ENCODE peak calls at places on chromosomes 16 and 17, in four cellular contexts. One of them, this sample, is unnamed.

GRCh38 chr16:3112058-3112880 is at the start of gene ZNF205:
- DNase-seq in HepG2: peak
- DNase-seq in GM12878: no peak
- DNase-seq in K562: peak
- DNase-seq in this sample: peak

GRCh38 chr16:5639531-5639930 is 541.9 kb upstream of the EEF2KMT start:
- DNase-seq in HepG2: no peak
- DNase-seq in GM12878: no peak
- DNase-seq in K562: no peak
- DNase-seq in this sample: no peak

GRCh38 chr17:67657596-67657995 is 60.1 kb upstream of the NOL11 start:
- DNase-seq in HepG2: no peak
- DNase-seq in GM12878: no peak
- DNase-seq in K562: no peak
- DNase-seq in this sample: no peak

GRCh38 chr17:44198721-44199552 is 747 bp downstream of the ATXN7L3 start:
- DNase-seq in HepG2: no peak
- DNase-seq in GM12878: no peak
- DNase-seq in K562: peak
- DNase-seq in this sample: no peak

GRCh38 chr16:56603589-56603988 is 4.8 kb upstream of the MT2A start:
- DNase-seq in HepG2: peak
- DNase-seq in GM12878: no peak
- DNase-seq in K562: peak
- DNase-seq in this sample: no peak

GRCh38 chr16:47787695-47788094 is 326.6 kb downstream of the PHKB start:
- DNase-seq in HepG2: no peak
- DNase-seq in GM12878: no peak
- DNase-seq in K562: peak
- DNase-seq in this sample: no peak

GRCh38 chr17:67615011-67615561 is 102.7 kb upstream of the NOL11 start:
- DNase-seq in HepG2: no peak
- DNase-seq in GM12878: no peak
- DNase-seq in K562: no peak
- DNase-seq in this sample: no peak

GRCh38 chr17:774320-774584 is 7.8 kb downstream of the GLOD4 start:
- DNase-seq in HepG2: no peak
- DNase-seq in GM12878: no peak
- DNase-seq in K562: no peak
- DNase-seq in this sample: no peak

GRCh38 chr17:15377608-15378007 is 36.2 kb upstream of the TEKT3 start:
- DNase-seq in HepG2: peak
- DNase-seq in GM12878: no peak
- DNase-seq in K562: no peak
- DNase-seq in this sample: no peak

GRCh38 chr16:31453255-31454204 is 5.8 kb upstream of the ARMC5 start:
- DNase-seq in HepG2: peak
- DNase-seq in GM12878: no peak
- DNase-seq in K562: peak
- DNase-seq in this sample: no peak

GRCh38 chr17:67995568-67996191 is 589 bp downstream of the C17orf58 start:
- DNase-seq in HepG2: no peak
- DNase-seq in GM12878: no peak
- DNase-seq in K562: no peak
- DNase-seq in this sample: peak

DNA sequence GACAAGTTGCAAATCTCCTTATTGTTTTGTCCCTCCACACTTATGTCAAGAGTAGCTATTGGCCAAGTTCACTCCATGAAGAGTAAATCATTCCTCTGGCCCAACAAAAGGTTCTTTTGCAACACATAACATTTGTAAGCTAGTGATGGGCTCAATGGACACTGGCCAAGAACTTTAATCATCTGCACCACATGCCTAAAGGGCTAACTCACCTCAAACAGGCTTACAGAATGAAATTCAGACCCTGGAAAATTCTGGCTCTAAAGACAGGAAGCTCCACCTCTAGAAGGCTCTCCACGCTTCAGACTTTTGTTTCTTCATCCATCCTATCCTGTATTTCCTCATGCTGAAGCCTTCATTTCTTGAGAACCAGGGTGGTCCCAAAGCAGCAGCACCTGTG is 10.9 kb upstream of the ANKFN1 start:
- DNase-seq in HepG2: no peak
- DNase-seq in GM12878: no peak
- DNase-seq in K562: no peak
- DNase-seq in this sample: no peak
- TF ChIP-seq ZNF274 in HepG2: no peak
- TF ChIP-seq ZNF274 in GM12878: no peak
- TF ChIP-seq ZNF274 in K562: no peak
- TF ChIP-seq ZNF274 in this sample: no peak

GRCh38 chr17:38742431-38743308 is 5.5 kb downstream of the PCGF2 start:
- DNase-seq in HepG2: peak
- DNase-seq in GM12878: no peak
- DNase-seq in K562: no peak
- DNase-seq in this sample: no peak

GRCh38 chr17:38745545-38745944 is 2.6 kb downstream of the PCGF2 start:
- DNase-seq in HepG2: peak
- DNase-seq in GM12878: no peak
- DNase-seq in K562: peak
- DNase-seq in this sample: no peak

GRCh38 chr17:38741443-38741842 is 6.7 kb downstream of the PCGF2 start:
- DNase-seq in HepG2: no peak
- DNase-seq in GM12878: no peak
- DNase-seq in K562: no peak
- DNase-seq in this sample: no peak

GRCh38 chr17:38741853-38742421 is 6.2 kb downstream of the PCGF2 start:
- DNase-seq in HepG2: no peak
- DNase-seq in GM12878: no peak
- DNase-seq in K562: no peak
- DNase-seq in this sample: no peak

GRCh38 chr17:38743556-38744171 is 4.5 kb downstream of the PCGF2 start:
- DNase-seq in HepG2: no peak
- DNase-seq in GM12878: no peak
- DNase-seq in K562: no peak
- DNase-seq in this sample: no peak
- TF ChIP-seq EP300 in HepG2: no peak
- TF ChIP-seq EP300 in GM12878: no peak
- TF ChIP-seq EP300 in K562: no peak
- TF ChIP-seq EP300 in this sample: no peak

DNA sequence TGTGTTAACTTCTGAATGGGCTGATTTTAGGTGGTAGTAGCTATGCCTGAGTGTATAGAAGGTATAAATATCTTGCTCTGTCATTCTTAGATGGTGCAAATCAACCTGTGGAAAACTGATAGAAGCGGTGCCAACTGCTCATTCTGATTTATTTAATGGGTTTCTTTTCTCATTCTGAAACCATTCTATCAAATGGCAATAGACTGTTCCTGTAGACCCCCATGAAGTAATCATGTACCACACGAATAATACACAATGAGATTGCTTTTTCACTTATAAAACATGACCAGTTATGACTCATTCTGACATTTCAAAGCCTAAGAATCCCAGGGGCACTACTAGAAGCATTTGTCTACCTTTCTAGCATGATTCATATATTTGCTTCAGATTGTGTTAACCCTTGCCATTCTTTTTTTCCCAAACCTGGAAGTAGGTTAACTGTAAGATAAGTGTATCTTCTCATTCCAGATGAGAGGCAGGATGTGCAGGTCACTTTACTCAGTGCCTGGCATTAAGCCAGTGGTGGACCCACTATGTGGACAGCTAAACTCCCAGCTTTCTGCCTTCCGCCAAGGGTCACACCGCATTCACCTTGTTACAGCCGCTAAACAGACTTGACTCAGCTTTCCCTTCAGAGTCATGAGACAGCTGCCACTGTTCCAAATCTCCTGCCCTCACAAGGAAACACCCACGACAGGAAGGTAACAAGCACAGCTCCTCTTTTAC is 16.4 kb upstream of the SLC16A11 start:
- DNase-seq in HepG2: peak
- DNase-seq in GM12878: no peak
- DNase-seq in K562: peak
- DNase-seq in this sample: no peak
- TF ChIP-seq POLR2AphosphoS5 in HepG2: no peak
- TF ChIP-seq POLR2AphosphoS5 in GM12878: no peak
- TF ChIP-seq POLR2AphosphoS5 in K562: no peak
- TF ChIP-seq POLR2AphosphoS5 in this sample: no peak

GRCh38 chr17:19876524-19877161 is 8.9 kb upstream of the ULK2 start:
- DNase-seq in HepG2: no peak
- DNase-seq in GM12878: no peak
- DNase-seq in K562: no peak
- DNase-seq in this sample: no peak
- TF ChIP-seq ZNF274 in HepG2: no peak
- TF ChIP-seq ZNF274 in GM12878: no peak
- TF ChIP-seq ZNF274 in K562: no peak
- TF ChIP-seq ZNF274 in this sample: no peak

GRCh38 chr16:4307215-4308037 is 8.4 kb upstream of the GLIS2 start:
- DNase-seq in HepG2: peak
- DNase-seq in GM12878: peak
- DNase-seq in K562: peak
- DNase-seq in this sample: peak

GRCh38 chr16:4309102-4309832 is 6.6 kb upstream of the GLIS2 start:
- DNase-seq in HepG2: no peak
- DNase-seq in GM12878: no peak
- DNase-seq in K562: no peak
- DNase-seq in this sample: no peak

GRCh38 chr16:4303973-4304372 is 11.9 kb upstream of the GLIS2 start:
- DNase-seq in HepG2: no peak
- DNase-seq in GM12878: no peak
- DNase-seq in K562: no peak
- DNase-seq in this sample: no peak

GRCh38 chr16:4309833-4310266 is 6.0 kb upstream of the GLIS2 start:
- DNase-seq in HepG2: peak
- DNase-seq in GM12878: no peak
- DNase-seq in K562: no peak
- DNase-seq in this sample: peak

GRCh38 chr16:4306439-4307214 is 9.2 kb upstream of the GLIS2 start:
- DNase-seq in HepG2: no peak
- DNase-seq in GM12878: no peak
- DNase-seq in K562: peak
- DNase-seq in this sample: no peak
- TF ChIP-seq EP300 in HepG2: no peak
- TF ChIP-seq EP300 in GM12878: no peak
- TF ChIP-seq EP300 in K562: no peak
- TF ChIP-seq EP300 in this sample: no peak

GRCh38 chr17:59696682-59697277 is 10.4 kb downstream of the PTRH2 start:
- DNase-seq in HepG2: no peak
- DNase-seq in GM12878: peak
- DNase-seq in K562: no peak
- DNase-seq in this sample: no peak

GRCh38 chr17:59693582-59693981 is 13.6 kb downstream of the PTRH2 start:
- DNase-seq in HepG2: no peak
- DNase-seq in GM12878: no peak
- DNase-seq in K562: no peak
- DNase-seq in this sample: no peak

GRCh38 chr17:59694344-59694743 is 12.9 kb downstream of the PTRH2 start:
- DNase-seq in HepG2: no peak
- DNase-seq in GM12878: no peak
- DNase-seq in K562: no peak
- DNase-seq in this sample: no peak

GRCh38 chr17:59698143-59698542 is 9.1 kb downstream of the PTRH2 start:
- DNase-seq in HepG2: no peak
- DNase-seq in GM12878: no peak
- DNase-seq in K562: no peak
- DNase-seq in this sample: no peak

DNA sequence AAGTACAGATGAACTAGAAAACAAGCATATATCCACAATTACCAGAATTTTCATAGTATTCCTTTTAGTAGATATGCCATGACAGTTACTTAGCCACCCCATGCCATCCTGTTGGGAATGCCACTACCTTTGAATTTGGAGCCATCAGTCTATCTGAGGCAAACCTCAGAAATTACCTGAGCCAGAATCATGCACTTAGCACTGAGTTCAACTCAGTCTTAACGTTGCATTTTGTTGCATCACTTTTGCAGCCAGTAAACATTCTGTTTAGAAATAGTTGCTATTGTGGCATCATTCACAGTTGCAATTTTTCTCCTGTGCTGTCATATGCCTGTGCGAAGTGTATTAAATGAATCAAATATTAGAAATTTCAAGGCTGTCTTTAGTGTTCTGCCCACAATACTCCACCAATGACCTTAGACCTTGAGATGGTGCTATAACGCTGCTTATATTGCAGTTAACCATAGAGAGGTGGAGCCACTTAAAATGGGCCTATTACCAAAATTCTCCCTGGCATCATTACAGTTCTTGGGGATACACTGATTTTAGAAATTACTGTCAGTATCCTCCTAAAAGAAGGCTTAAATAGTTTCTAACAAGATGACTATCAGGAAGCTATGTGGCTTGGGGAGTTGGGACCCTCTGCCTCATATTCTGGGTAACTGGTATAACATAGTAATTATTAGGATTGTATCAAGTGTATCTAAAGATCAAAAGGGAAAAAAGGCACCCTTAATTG is 11.1 kb downstream of the PTRH2 start:
- DNase-seq in HepG2: no peak
- DNase-seq in GM12878: no peak
- DNase-seq in K562: no peak
- DNase-seq in this sample: no peak
- TF ChIP-seq POLR2AphosphoS5 in HepG2: peak
- TF ChIP-seq POLR2AphosphoS5 in GM12878: no peak
- TF ChIP-seq POLR2AphosphoS5 in K562: peak
- TF ChIP-seq POLR2AphosphoS5 in this sample: no peak

GRCh38 chr17:81556175-81556691 is 4.1 kb upstream of the FAAP100 start:
- DNase-seq in HepG2: peak
- DNase-seq in GM12878: no peak
- DNase-seq in K562: peak
- DNase-seq in this sample: no peak

GRCh38 chr17:81553018-81553615 is 964 bp upstream of the FAAP100 start:
- DNase-seq in HepG2: peak
- DNase-seq in GM12878: peak
- DNase-seq in K562: peak
- DNase-seq in this sample: peak

GRCh38 chr17:81552244-81553017 is at the start of gene FAAP100:
- DNase-seq in HepG2: peak
- DNase-seq in GM12878: peak
- DNase-seq in K562: peak
- DNase-seq in this sample: peak

GRCh38 chr17:81551458-81552243 is 502 bp downstream of the FAAP100 start:
- DNase-seq in HepG2: peak
- DNase-seq in GM12878: no peak
- DNase-seq in K562: peak
- DNase-seq in this sample: no peak

GRCh38 chr17:81553616-81554181 is 1.5 kb upstream of the FAAP100 start:
- DNase-seq in HepG2: no peak
- DNase-seq in GM12878: peak
- DNase-seq in K562: peak
- DNase-seq in this sample: no peak
- TF ChIP-seq ZNF274 in HepG2: no peak
- TF ChIP-seq ZNF274 in GM12878: no peak
- TF ChIP-seq ZNF274 in K562: no peak
- TF ChIP-seq ZNF274 in this sample: no peak